ENCODE peak calls at places on chromosomes 7 and 10, in four cellular contexts. One of them, this sample, is unnamed.

GRCh38 chr10:38163617-38164016 is 69.5 kb downstream of the ZNF37A start:
- DNase-seq in K562: no peak
- DNase-seq in ovary: no peak
- DNase-seq in transverse colon: no peak
- DNase-seq in this sample: no peak

GRCh38 chr10:120012566-120012965 is 120.0 kb downstream of the SEC23IP start:
- DNase-seq in K562: no peak
- DNase-seq in ovary: no peak
- DNase-seq in transverse colon: no peak
- DNase-seq in this sample: no peak

GRCh38 chr7:35021445-35021844 is 15.8 kb downstream of the DPY19L1 start:
- DNase-seq in K562: no peak
- DNase-seq in ovary: no peak
- DNase-seq in transverse colon: no peak
- DNase-seq in this sample: no peak

GRCh38 chr7:94394399-94395140 is at the start of gene COL1A2:
- DNase-seq in K562: peak
- DNase-seq in ovary: peak
- DNase-seq in transverse colon: peak
- DNase-seq in this sample: no peak

GRCh38 chr7:12610899-12611298 is 40.4 kb downstream of the SCIN start:
- DNase-seq in K562: no peak
- DNase-seq in ovary: no peak
- DNase-seq in transverse colon: no peak
- DNase-seq in this sample: no peak

GRCh38 chr7:66522518-66522917 is 106.2 kb upstream of the KCTD7 start:
- DNase-seq in K562: no peak
- DNase-seq in ovary: no peak
- DNase-seq in transverse colon: no peak
- DNase-seq in this sample: peak

GRCh38 chr7:69687739-69688431 is 89.6 kb downstream of the AUTS2 start:
- DNase-seq in K562: no peak
- DNase-seq in ovary: no peak
- DNase-seq in transverse colon: no peak
- DNase-seq in this sample: no peak

GRCh38 chr7:101168412-101169049 is 3.2 kb upstream of the VGF start:
- DNase-seq in K562: no peak
- DNase-seq in ovary: no peak
- DNase-seq in transverse colon: no peak
- DNase-seq in this sample: no peak

GRCh38 chr10:70270952-70271351 is 12.9 kb downstream of the NPFFR1 start:
- DNase-seq in K562: no peak
- DNase-seq in ovary: no peak
- DNase-seq in transverse colon: no peak
- DNase-seq in this sample: no peak

GRCh38 chr10:113752553-113752952 is 1.1 kb downstream of the PLEKHS1 start:
- DNase-seq in K562: no peak
- DNase-seq in ovary: no peak
- DNase-seq in transverse colon: peak
- DNase-seq in this sample: no peak

GRCh38 chr7:18421297-18422004 is 74.1 kb upstream of the HDAC9 start:
- DNase-seq in K562: no peak
- DNase-seq in ovary: no peak
- DNase-seq in transverse colon: no peak
- DNase-seq in this sample: peak

GRCh38 chr7:29764227-29764626 is 42.1 kb upstream of the WIPF3 start:
- DNase-seq in K562: no peak
- DNase-seq in ovary: no peak
- DNase-seq in transverse colon: peak
- DNase-seq in this sample: no peak

GRCh38 chr10:116774728-116775151 is 32.4 kb upstream of the HSPA12A start:
- DNase-seq in K562: no peak
- DNase-seq in ovary: no peak
- DNase-seq in transverse colon: peak
- DNase-seq in this sample: no peak

GRCh38 chr7:44897299-44897698 is 12.0 kb upstream of the PURB start:
- DNase-seq in K562: no peak
- DNase-seq in ovary: no peak
- DNase-seq in transverse colon: no peak
- DNase-seq in this sample: no peak

GRCh38 chr10:88113232-88113631 is 249.8 kb downstream of the PTEN start:
- DNase-seq in K562: no peak
- DNase-seq in ovary: no peak
- DNase-seq in transverse colon: no peak
- DNase-seq in this sample: peak

GRCh38 chr10:14749051-14749809 is 25.5 kb downstream of the FAM107B start:
- DNase-seq in K562: no peak
- DNase-seq in ovary: no peak
- DNase-seq in transverse colon: peak
- DNase-seq in this sample: no peak

GRCh38 chr7:157129200-157129599 is 9.5 kb upstream of the UBE3C start:
- DNase-seq in K562: no peak
- DNase-seq in ovary: no peak
- DNase-seq in transverse colon: no peak
- DNase-seq in this sample: no peak

GRCh38 chr7:120985839-120986238 is 2.7 kb upstream of the CPED1 start:
- DNase-seq in K562: no peak
- DNase-seq in ovary: no peak
- DNase-seq in transverse colon: no peak
- DNase-seq in this sample: no peak

GRCh38 chr7:154881046-154881445 is 121.9 kb downstream of the PAXIP1 start:
- DNase-seq in K562: no peak
- DNase-seq in ovary: no peak
- DNase-seq in transverse colon: no peak
- DNase-seq in this sample: no peak

GRCh38 chr10:92688927-92689662 is 660 bp upstream of the HHEX start:
- DNase-seq in K562: peak
- DNase-seq in ovary: no peak
- DNase-seq in transverse colon: peak
- DNase-seq in this sample: peak

GRCh38 chr10:92690211-92691041 is 671 bp downstream of the HHEX start:
- DNase-seq in K562: peak
- DNase-seq in ovary: peak
- DNase-seq in transverse colon: peak
- DNase-seq in this sample: peak

GRCh38 chr10:92691042-92691590 is 1.4 kb downstream of the HHEX start:
- DNase-seq in K562: no peak
- DNase-seq in ovary: no peak
- DNase-seq in transverse colon: no peak
- DNase-seq in this sample: no peak

GRCh38 chr10:92688573-92688926 is 1.2 kb upstream of the HHEX start:
- DNase-seq in K562: no peak
- DNase-seq in ovary: no peak
- DNase-seq in transverse colon: no peak
- DNase-seq in this sample: no peak

DNA sequence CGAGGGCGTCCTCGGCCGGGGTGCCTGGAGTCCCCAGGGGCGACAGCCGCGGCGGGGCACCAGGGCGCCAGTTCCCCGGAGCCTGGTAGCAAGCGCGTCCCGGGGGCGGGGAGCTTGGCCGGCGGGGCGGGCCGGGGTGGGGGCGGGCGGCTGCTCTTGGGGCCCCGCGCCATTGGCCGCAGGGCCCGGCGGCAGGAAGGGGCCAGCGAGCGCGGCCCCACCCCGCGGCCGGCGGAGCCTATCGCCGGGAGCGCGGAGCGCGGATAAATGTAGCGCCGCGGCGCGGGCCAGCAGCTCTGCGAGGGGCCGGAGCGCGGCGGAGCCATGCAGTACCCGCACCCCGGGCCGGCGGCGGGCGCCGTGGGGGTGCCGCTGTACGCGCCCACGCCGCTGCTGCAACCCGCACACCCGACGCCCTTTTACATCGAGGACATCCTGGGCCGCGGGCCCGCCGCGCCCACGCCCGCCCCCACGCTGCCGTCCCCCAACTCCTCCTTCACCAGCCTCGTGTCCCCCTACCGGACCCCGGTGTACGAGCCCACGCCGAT is at the start of gene HHEX:
- DNase-seq in K562: peak
- DNase-seq in ovary: peak
- DNase-seq in transverse colon: peak
- DNase-seq in this sample: peak
- TF ChIP-seq POLR2A in K562: peak
- TF ChIP-seq POLR2A in ovary: no peak
- TF ChIP-seq POLR2A in transverse colon: no peak
- TF ChIP-seq POLR2A in this sample: peak

GRCh38 chr10:75404335-75405200 is 3.0 kb upstream of the ZNF503 start:
- DNase-seq in K562: no peak
- DNase-seq in ovary: peak
- DNase-seq in transverse colon: peak
- DNase-seq in this sample: no peak
- TF ChIP-seq POLR2A in K562: no peak
- TF ChIP-seq POLR2A in ovary: no peak
- TF ChIP-seq POLR2A in transverse colon: peak
- TF ChIP-seq POLR2A in this sample: no peak

GRCh38 chr7:150378853-150379589 is at the start of gene ZNF775:
- DNase-seq in K562: peak
- DNase-seq in ovary: peak
- DNase-seq in transverse colon: peak
- DNase-seq in this sample: peak
- TF ChIP-seq POLR2A in K562: peak
- TF ChIP-seq POLR2A in ovary: peak
- TF ChIP-seq POLR2A in transverse colon: peak
- TF ChIP-seq POLR2A in this sample: peak

GRCh38 chr10:3775671-3776551 is 9.1 kb downstream of the KLF6 start:
- DNase-seq in K562: no peak
- DNase-seq in ovary: no peak
- DNase-seq in transverse colon: peak
- DNase-seq in this sample: peak
- TF ChIP-seq POLR2A in K562: peak
- TF ChIP-seq POLR2A in ovary: no peak
- TF ChIP-seq POLR2A in transverse colon: peak
- TF ChIP-seq POLR2A in this sample: no peak

GRCh38 chr10:89701238-89702120 is at the start of gene KIF20B:
- DNase-seq in K562: peak
- DNase-seq in ovary: peak
- DNase-seq in transverse colon: peak
- DNase-seq in this sample: peak
- TF ChIP-seq POLR2A in K562: peak
- TF ChIP-seq POLR2A in ovary: peak
- TF ChIP-seq POLR2A in transverse colon: peak
- TF ChIP-seq POLR2A in this sample: peak

DNA sequence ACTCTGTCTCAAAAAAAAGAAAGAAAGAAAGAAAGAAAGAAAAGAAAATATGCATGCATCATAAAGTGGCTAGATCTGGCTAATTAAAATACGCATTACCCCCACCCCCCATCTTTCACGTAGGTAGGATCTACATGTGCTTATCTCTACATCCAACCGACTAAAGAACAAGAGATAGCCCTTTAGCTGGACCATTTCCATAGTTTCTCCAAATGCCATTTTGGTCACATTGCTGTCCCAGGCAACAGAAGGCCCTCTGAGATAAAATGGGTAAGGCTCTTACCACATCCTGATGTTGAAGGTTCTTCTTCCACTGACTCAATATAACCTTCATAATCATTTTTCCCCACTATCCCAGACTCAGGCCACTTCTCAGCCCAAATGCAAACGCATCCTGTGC is 31.5 kb downstream of the PIK3AP1 start:
- DNase-seq in K562: no peak
- DNase-seq in ovary: no peak
- DNase-seq in transverse colon: no peak
- DNase-seq in this sample: no peak
- TF ChIP-seq POLR2A in K562: no peak
- TF ChIP-seq POLR2A in ovary: no peak
- TF ChIP-seq POLR2A in transverse colon: no peak
- TF ChIP-seq POLR2A in this sample: no peak

This sample was measured in NB4.